ENCODE peak calls at places on chromosome 16, in five cellular contexts. One of them, this sample, is unnamed. For H3K36me3, the result is how much of the 10 kb centered on the place peaks cover.

GRCh38 chr16:20910781-20911321 is 10.3 kb downstream of the LYRM1 start:
- DNase-seq in Peyer's patch: no peak
- DNase-seq in stomach: no peak
- DNase-seq in mesenchymal stem cell: peak
- DNase-seq in tibial nerve: no peak
- DNase-seq in this sample: peak

GRCh38 chr16:88719267-88719932 is 13.1 kb downstream of the CTU2 start:
- DNase-seq in Peyer's patch: no peak
- DNase-seq in stomach: no peak
- DNase-seq in mesenchymal stem cell: no peak
- DNase-seq in tibial nerve: no peak
- DNase-seq in this sample: no peak

GRCh38 chr16:57938936-57939871 is 31.7 kb downstream of the CNGB1 start:
- DNase-seq in Peyer's patch: no peak
- DNase-seq in stomach: peak
- DNase-seq in mesenchymal stem cell: no peak
- DNase-seq in tibial nerve: peak
- DNase-seq in this sample: no peak

GRCh38 chr16:28549301-28549899 is 4.3 kb upstream of the SGF29 start:
- DNase-seq in Peyer's patch: no peak
- DNase-seq in stomach: no peak
- DNase-seq in mesenchymal stem cell: peak
- DNase-seq in tibial nerve: no peak
- DNase-seq in this sample: no peak

GRCh38 chr16:50593410-50594139 is 45.4 kb downstream of the NKD1 start:
- DNase-seq in Peyer's patch: no peak
- DNase-seq in stomach: no peak
- DNase-seq in mesenchymal stem cell: no peak
- DNase-seq in tibial nerve: no peak
- DNase-seq in this sample: no peak

GRCh38 chr16:18050234-18050633 is 286.3 kb downstream of the NPIPA8 start:
- DNase-seq in Peyer's patch: no peak
- DNase-seq in stomach: no peak
- DNase-seq in mesenchymal stem cell: no peak
- DNase-seq in tibial nerve: no peak
- DNase-seq in this sample: no peak

GRCh38 chr16:19879241-19879792 is 5.3 kb downstream of the GPRC5B start:
- DNase-seq in Peyer's patch: no peak
- DNase-seq in stomach: no peak
- DNase-seq in mesenchymal stem cell: peak
- DNase-seq in tibial nerve: no peak
- DNase-seq in this sample: peak

GRCh38 chr16:58409316-58409973 is 17.2 kb downstream of the GINS3 start:
- DNase-seq in Peyer's patch: no peak
- DNase-seq in stomach: peak
- DNase-seq in mesenchymal stem cell: no peak
- DNase-seq in tibial nerve: peak
- DNase-seq in this sample: peak

GRCh38 chr16:88352261-88353200 is 30.2 kb upstream of the ZNF469 start:
- DNase-seq in Peyer's patch: no peak
- DNase-seq in stomach: no peak
- DNase-seq in mesenchymal stem cell: no peak
- DNase-seq in tibial nerve: no peak
- DNase-seq in this sample: no peak

GRCh38 chr16:67207116-67207856 is 8.4 kb downstream of the ELMO3 start:
- DNase-seq in Peyer's patch: no peak
- DNase-seq in stomach: no peak
- DNase-seq in mesenchymal stem cell: no peak
- DNase-seq in tibial nerve: no peak
- DNase-seq in this sample: no peak

GRCh38 chr16:50591800-50592771 is 43.9 kb downstream of the NKD1 start:
- DNase-seq in Peyer's patch: no peak
- DNase-seq in stomach: peak
- DNase-seq in mesenchymal stem cell: no peak
- DNase-seq in tibial nerve: no peak
- DNase-seq in this sample: no peak

GRCh38 chr16:16082255-16082654 is 132.8 kb downstream of the ABCC1 start:
- DNase-seq in Peyer's patch: no peak
- DNase-seq in stomach: no peak
- DNase-seq in mesenchymal stem cell: no peak
- DNase-seq in tibial nerve: no peak
- DNase-seq in this sample: no peak

GRCh38 chr16:52751035-52751434 is 204.1 kb upstream of the TOX3 start:
- DNase-seq in Peyer's patch: no peak
- DNase-seq in stomach: no peak
- DNase-seq in mesenchymal stem cell: no peak
- DNase-seq in tibial nerve: no peak
- DNase-seq in this sample: no peak

GRCh38 chr16:53643474-53643873 is 60.2 kb downstream of the RPGRIP1L start:
- DNase-seq in Peyer's patch: no peak
- DNase-seq in stomach: no peak
- DNase-seq in mesenchymal stem cell: no peak
- DNase-seq in tibial nerve: no peak
- DNase-seq in this sample: no peak

GRCh38 chr16:30032083-30032819 is 1.2 kb upstream of the TLCD3B start:
- DNase-seq in Peyer's patch: peak
- DNase-seq in stomach: peak
- DNase-seq in mesenchymal stem cell: peak
- DNase-seq in tibial nerve: no peak
- DNase-seq in this sample: peak

GRCh38 chr16:77208382-77208781 is 9.2 kb downstream of the SYCE1L start:
- DNase-seq in Peyer's patch: no peak
- DNase-seq in stomach: no peak
- DNase-seq in mesenchymal stem cell: no peak
- DNase-seq in tibial nerve: no peak
- DNase-seq in this sample: no peak

GRCh38 chr16:50303605-50304466 is 37.5 kb downstream of the ADCY7 start:
- DNase-seq in Peyer's patch: peak
- DNase-seq in stomach: no peak
- DNase-seq in mesenchymal stem cell: peak
- DNase-seq in tibial nerve: no peak
- DNase-seq in this sample: no peak

GRCh38 chr16:21097151-21097550 is 53.5 kb downstream of the DNAH3 start:
- DNase-seq in Peyer's patch: no peak
- DNase-seq in stomach: no peak
- DNase-seq in mesenchymal stem cell: peak
- DNase-seq in tibial nerve: no peak
- DNase-seq in this sample: no peak

GRCh38 chr16:74577882-74578366 is 29.0 kb downstream of the GLG1 start:
- DNase-seq in Peyer's patch: no peak
- DNase-seq in stomach: no peak
- DNase-seq in mesenchymal stem cell: peak
- DNase-seq in tibial nerve: no peak
- DNase-seq in this sample: no peak

GRCh38 chr16:12113581-12114375 is 137.2 kb downstream of the SNX29 start:
- DNase-seq in Peyer's patch: no peak
- DNase-seq in stomach: no peak
- DNase-seq in mesenchymal stem cell: peak
- DNase-seq in tibial nerve: no peak
- DNase-seq in this sample: no peak

GRCh38 chr16:57735755-57736418 is at the start of gene KATNB1:
- DNase-seq in Peyer's patch: no peak
- DNase-seq in stomach: no peak
- DNase-seq in mesenchymal stem cell: no peak
- DNase-seq in tibial nerve: no peak
- DNase-seq in this sample: no peak

GRCh38 chr16:77399546-77399945 is 35.3 kb downstream of the ADAMTS18 start:
- DNase-seq in Peyer's patch: no peak
- DNase-seq in stomach: no peak
- DNase-seq in mesenchymal stem cell: no peak
- DNase-seq in tibial nerve: no peak
- DNase-seq in this sample: no peak

GRCh38 chr16:83095926-83096692 is 469.3 kb downstream of the CDH13 start:
- DNase-seq in Peyer's patch: peak
- DNase-seq in stomach: no peak
- DNase-seq in mesenchymal stem cell: no peak
- DNase-seq in tibial nerve: no peak
- DNase-seq in this sample: no peak

GRCh38 chr16:57134982-57135381 is 42.6 kb downstream of the CPNE2 start:
- DNase-seq in Peyer's patch: peak
- DNase-seq in stomach: no peak
- DNase-seq in mesenchymal stem cell: no peak
- DNase-seq in tibial nerve: no peak
- DNase-seq in this sample: no peak

GRCh38 chr16:81627024-81627423 is 152.1 kb upstream of the PLCG2 start:
- DNase-seq in Peyer's patch: no peak
- DNase-seq in stomach: no peak
- DNase-seq in mesenchymal stem cell: peak
- DNase-seq in tibial nerve: no peak
- DNase-seq in this sample: no peak

GRCh38 chr16:69132424-69133252 is at the start of the genes CHTF8 and UTP4:
- DNase-seq in Peyer's patch: peak
- DNase-seq in stomach: peak
- DNase-seq in mesenchymal stem cell: peak
- DNase-seq in tibial nerve: peak
- DNase-seq in this sample: peak

GRCh38 chr16:69131749-69132423 is 502 bp downstream of the CHTF8 start:
- DNase-seq in Peyer's patch: peak
- DNase-seq in stomach: peak
- DNase-seq in mesenchymal stem cell: peak
- DNase-seq in tibial nerve: peak
- DNase-seq in this sample: no peak

GRCh38 chr16:69127966-69128510 is 4.3 kb downstream of the CHTF8 start:
- DNase-seq in Peyer's patch: peak
- DNase-seq in stomach: no peak
- DNase-seq in mesenchymal stem cell: no peak
- DNase-seq in tibial nerve: no peak
- DNase-seq in this sample: no peak

GRCh38 chr16:69131167-69131748 is 1.1 kb downstream of the CHTF8 start:
- DNase-seq in Peyer's patch: no peak
- DNase-seq in stomach: no peak
- DNase-seq in mesenchymal stem cell: peak
- DNase-seq in tibial nerve: no peak
- DNase-seq in this sample: no peak

DNA sequence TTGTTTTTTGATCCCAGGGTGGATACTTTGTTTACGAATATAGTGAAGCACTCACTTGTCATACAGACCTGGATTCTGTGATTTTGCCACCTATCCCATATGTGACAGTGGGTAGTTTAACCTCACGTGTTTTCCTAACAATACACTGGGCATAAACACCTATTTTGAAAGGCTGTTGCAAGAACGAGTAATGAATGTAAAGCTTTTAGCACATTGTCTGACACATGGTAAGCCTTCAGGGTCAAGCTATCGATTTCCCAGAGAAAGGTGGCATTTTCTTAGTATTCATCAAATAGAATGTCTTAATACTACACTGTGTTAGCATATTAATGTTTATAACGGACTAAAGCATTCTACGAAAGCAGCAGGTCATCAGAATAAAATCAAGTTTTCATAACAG is 1.9 kb downstream of the CHTF8 start:
- DNase-seq in Peyer's patch: no peak
- DNase-seq in stomach: no peak
- DNase-seq in mesenchymal stem cell: no peak
- DNase-seq in tibial nerve: no peak
- DNase-seq in this sample: no peak
- H3K4me3 ChIP-seq in Peyer's patch: no peak
- H3K4me3 ChIP-seq in stomach: no peak
- H3K4me3 ChIP-seq in mesenchymal stem cell: no peak
- H3K4me3 ChIP-seq in tibial nerve: no peak
- H3K4me3 ChIP-seq in this sample: no peak

GRCh38 chr16:22214893-22215292 is 8.8 kb downstream of the EEF2K start:
- DNase-seq in Peyer's patch: no peak
- DNase-seq in stomach: no peak
- DNase-seq in mesenchymal stem cell: no peak
- DNase-seq in tibial nerve: no peak
- DNase-seq in this sample: no peak
- H3K36me3 ChIP-seq in Peyer's patch: under half
- H3K36me3 ChIP-seq in stomach: under half
- H3K36me3 ChIP-seq in mesenchymal stem cell: under half
- H3K36me3 ChIP-seq in tibial nerve: half or more
- H3K36me3 ChIP-seq in this sample: under half

DNA sequence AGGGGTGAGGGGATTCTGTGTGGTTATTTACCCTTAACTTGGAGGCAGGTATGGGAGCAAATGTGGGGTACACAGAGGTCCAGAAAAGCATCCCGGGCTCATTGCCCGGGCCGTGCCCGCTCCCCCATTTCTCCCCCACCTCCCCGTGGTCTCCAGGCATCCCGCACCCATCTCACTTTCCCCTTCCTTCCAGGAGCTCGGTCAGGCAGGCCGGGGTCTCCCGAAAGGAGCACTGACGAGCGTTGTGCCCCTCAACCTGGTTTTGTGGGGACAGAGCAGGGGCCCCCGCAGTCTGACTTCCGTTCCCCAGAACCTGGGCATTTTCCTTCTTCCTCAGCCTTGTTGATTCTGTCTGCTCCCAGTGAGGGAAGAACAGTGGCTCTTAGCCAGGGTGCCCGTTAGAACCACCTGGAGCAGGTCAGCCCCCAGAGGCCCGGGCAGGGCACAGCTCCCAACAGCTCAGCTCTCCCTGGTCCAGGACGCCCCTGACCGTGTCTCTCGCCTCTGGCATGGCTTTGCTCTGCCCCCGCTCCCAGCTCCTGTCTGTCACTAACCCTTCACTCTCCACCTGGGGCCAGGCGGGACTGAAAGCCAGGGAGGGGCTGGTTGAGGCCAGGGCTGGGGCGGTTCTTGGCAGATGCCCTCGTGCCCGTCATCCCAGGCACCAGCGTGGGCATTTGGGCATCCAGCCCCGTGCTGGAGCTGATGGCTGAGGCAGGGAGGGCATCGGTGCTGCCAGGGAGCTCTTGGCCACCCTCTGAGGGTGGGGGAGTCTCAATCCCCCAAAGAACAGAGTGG is 12.5 kb upstream of the NUDT16L1 start:
- DNase-seq in Peyer's patch: no peak
- DNase-seq in stomach: peak
- DNase-seq in mesenchymal stem cell: no peak
- DNase-seq in tibial nerve: no peak
- DNase-seq in this sample: no peak
- H3K4me3 ChIP-seq in Peyer's patch: peak
- H3K4me3 ChIP-seq in stomach: peak
- H3K4me3 ChIP-seq in mesenchymal stem cell: no peak
- H3K4me3 ChIP-seq in tibial nerve: peak
- H3K4me3 ChIP-seq in this sample: no peak

DNA sequence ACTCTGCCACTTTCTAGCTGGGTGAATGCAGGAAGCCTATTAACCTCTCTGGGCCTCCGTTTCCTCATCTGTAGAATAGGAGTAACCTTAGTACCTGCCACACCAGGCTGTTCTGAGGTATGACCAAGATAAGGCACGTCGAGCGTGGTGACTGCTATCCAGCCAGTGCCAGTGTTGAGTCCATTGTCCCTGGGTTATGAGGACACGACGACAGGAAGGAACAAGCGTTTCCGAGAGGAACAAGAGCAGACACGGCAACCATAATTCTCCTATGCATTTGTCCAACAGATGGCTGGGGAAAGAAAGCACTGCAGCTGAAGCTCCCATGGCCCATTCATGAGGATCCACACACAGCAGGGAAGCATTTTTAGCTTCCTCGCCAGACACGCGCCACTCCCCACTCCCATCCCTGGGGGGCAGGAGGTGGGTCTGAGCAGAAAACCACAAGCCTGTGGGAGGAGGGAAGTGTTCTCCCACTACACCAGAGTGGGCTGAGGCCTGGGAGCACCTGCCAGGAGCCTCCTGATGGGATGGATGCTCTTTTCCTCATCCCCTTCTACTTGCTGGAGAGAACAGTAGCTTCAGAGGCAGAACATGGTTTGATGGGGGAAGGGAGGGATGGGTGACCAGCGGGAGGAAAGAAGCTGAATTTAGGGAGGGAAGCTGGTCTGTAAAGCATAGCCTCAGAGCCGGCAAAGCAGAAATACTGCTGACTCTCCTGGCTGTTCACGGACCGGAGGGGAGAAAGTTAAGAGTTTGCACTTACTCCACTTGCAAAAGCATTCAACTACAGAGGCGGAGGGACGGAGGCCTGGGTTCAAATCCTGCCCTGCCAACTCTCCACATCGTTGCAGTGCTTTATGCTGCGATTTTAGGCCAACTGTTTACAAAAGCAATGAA is 2.7 kb downstream of the COTL1 start:
- DNase-seq in Peyer's patch: no peak
- DNase-seq in stomach: no peak
- DNase-seq in mesenchymal stem cell: no peak
- DNase-seq in tibial nerve: no peak
- DNase-seq in this sample: no peak
- H3K36me3 ChIP-seq in Peyer's patch: under half
- H3K36me3 ChIP-seq in stomach: under half
- H3K36me3 ChIP-seq in mesenchymal stem cell: under half
- H3K36me3 ChIP-seq in tibial nerve: under half
- H3K36me3 ChIP-seq in this sample: under half